ENCODE peak calls at places on chromosomes 6 and 20, in four cellular contexts. One of them, this sample, is unnamed.

GRCh38 chr6:36312854-36313627 is 23.6 kb downstream of the BNIP5 start:
- DNase-seq in HepG2: no peak
- DNase-seq in Panc1: no peak
- DNase-seq in K562: no peak
- DNase-seq in this sample: no peak

GRCh38 chr6:12577124-12577845 is 139.3 kb upstream of the PHACTR1 start:
- DNase-seq in Panc1: no peak
- DNase-seq in HepG2: no peak
- DNase-seq in K562: no peak
- DNase-seq in this sample: no peak

GRCh38 chr6:111565316-111566221 is 40.1 kb downstream of the TRAF3IP2 start:
- DNase-seq in HepG2: peak; percentile 30
- DNase-seq in K562: no peak
- DNase-seq in Panc1: no peak
- DNase-seq in this sample: no peak

GRCh38 chr20:58006346-58007316 is 221.8 kb downstream of the ANKRD60 start:
- DNase-seq in HepG2: no peak
- DNase-seq in Panc1: no peak
- DNase-seq in K562: no peak
- DNase-seq in this sample: no peak

GRCh38 chr6:21390537-21391213 is 202.9 kb upstream of the SOX4 start:
- DNase-seq in K562: no peak
- DNase-seq in HepG2: no peak
- DNase-seq in Panc1: no peak
- DNase-seq in this sample: no peak

GRCh38 chr20:32674362-32674789 is 635 bp upstream of the C20orf203 start:
- DNase-seq in K562: peak; percentile 83
- DNase-seq in HepG2: peak; percentile 64
- DNase-seq in Panc1: peak; percentile 50
- DNase-seq in this sample: peak; percentile 40

GRCh38 chr6:121651420-121651819 is 216.0 kb downstream of the GJA1 start:
- DNase-seq in Panc1: no peak
- DNase-seq in K562: no peak
- DNase-seq in HepG2: no peak
- DNase-seq in this sample: no peak

GRCh38 chr6:108755257-108756240 is 92.7 kb upstream of the ARMC2 start:
- DNase-seq in Panc1: no peak
- DNase-seq in K562: no peak
- DNase-seq in HepG2: no peak
- DNase-seq in this sample: no peak

GRCh38 chr6:44423306-44423705 is 35.8 kb downstream of the CDC5L start:
- DNase-seq in HepG2: no peak
- DNase-seq in Panc1: no peak
- DNase-seq in K562: no peak
- DNase-seq in this sample: no peak

GRCh38 chr6:169671563-169671962 is 30.3 kb downstream of the WDR27 start:
- DNase-seq in Panc1: no peak
- DNase-seq in K562: no peak
- DNase-seq in HepG2: no peak
- DNase-seq in this sample: no peak

GRCh38 chr6:67884442-67884841 is 750.6 kb upstream of the ADGRB3 start:
- DNase-seq in Panc1: no peak
- DNase-seq in K562: no peak
- DNase-seq in HepG2: no peak
- DNase-seq in this sample: no peak

GRCh38 chr6:131199568-131200272 is 64.5 kb downstream of the AKAP7 start:
- DNase-seq in HepG2: peak; percentile 63
- DNase-seq in K562: peak; percentile 11
- DNase-seq in Panc1: peak; percentile 24
- DNase-seq in this sample: peak; percentile 12

GRCh38 chr20:64179805-64180204 is 15.6 kb downstream of the MYT1 start:
- DNase-seq in K562: no peak
- DNase-seq in Panc1: no peak
- DNase-seq in HepG2: no peak
- DNase-seq in this sample: no peak

GRCh38 chr6:144497650-144498049 is 212.5 kb downstream of the UTRN start:
- DNase-seq in Panc1: no peak
- DNase-seq in K562: no peak
- DNase-seq in HepG2: no peak
- DNase-seq in this sample: no peak

GRCh38 chr6:32108094-32108627 is 977 bp downstream of the TNXB start:
- DNase-seq in Panc1: no peak
- DNase-seq in HepG2: no peak
- DNase-seq in K562: peak; percentile 66
- DNase-seq in this sample: no peak

GRCh38 chr6:154824076-154824475 is 90.9 kb downstream of the SCAF8 start:
- DNase-seq in K562: no peak
- DNase-seq in Panc1: no peak
- DNase-seq in HepG2: no peak
- DNase-seq in this sample: no peak

GRCh38 chr6:816510-817084 is 123.7 kb upstream of the EXOC2 start:
- DNase-seq in HepG2: peak; percentile 40
- DNase-seq in K562: no peak
- DNase-seq in Panc1: no peak
- DNase-seq in this sample: no peak

GRCh38 chr20:1800777-1801176 is 94.4 kb upstream of the SIRPA start:
- DNase-seq in HepG2: no peak
- DNase-seq in Panc1: no peak
- DNase-seq in K562: no peak
- DNase-seq in this sample: no peak

GRCh38 chr6:154605207-154605877 is 94.9 kb upstream of the CNKSR3 start:
- DNase-seq in Panc1: no peak
- DNase-seq in K562: no peak
- DNase-seq in HepG2: no peak
- DNase-seq in this sample: no peak

GRCh38 chr20:58576590-58576944 is 61.4 kb upstream of the APCDD1L start:
- DNase-seq in Panc1: no peak
- DNase-seq in HepG2: no peak
- DNase-seq in K562: no peak
- DNase-seq in this sample: no peak

GRCh38 chr20:2299301-2299700 is 3.5 kb downstream of the TGM3 start:
- DNase-seq in K562: no peak
- DNase-seq in Panc1: no peak
- DNase-seq in HepG2: no peak
- DNase-seq in this sample: no peak

GRCh38 chr20:37251836-37252477 is 9.7 kb downstream of the GHRH start:
- DNase-seq in Panc1: no peak
- DNase-seq in HepG2: no peak
- DNase-seq in K562: no peak
- DNase-seq in this sample: no peak

GRCh38 chr6:151285121-151285520 is 45.4 kb downstream of the AKAP12 start:
- DNase-seq in K562: no peak
- DNase-seq in HepG2: no peak
- DNase-seq in Panc1: no peak
- DNase-seq in this sample: no peak

GRCh38 chr6:4973972-4974885 is 29.6 kb downstream of the RPP40 start:
- DNase-seq in HepG2: no peak
- DNase-seq in K562: peak; percentile 33
- DNase-seq in Panc1: no peak
- DNase-seq in this sample: no peak

GRCh38 chr6:7241709-7242645 is 71.0 kb downstream of the SSR1 start:
- DNase-seq in Panc1: no peak
- DNase-seq in K562: no peak
- DNase-seq in HepG2: peak; percentile 95
- DNase-seq in this sample: no peak

GRCh38 chr6:32110632-32111031 is 1.5 kb upstream of the TNXB start:
- DNase-seq in HepG2: no peak
- DNase-seq in Panc1: no peak
- DNase-seq in K562: no peak
- DNase-seq in this sample: no peak

GRCh38 chr6:88839280-88839679 is 124.1 kb downstream of the RNGTT start:
- DNase-seq in HepG2: no peak
- DNase-seq in K562: no peak
- DNase-seq in Panc1: no peak
- DNase-seq in this sample: no peak

GRCh38 chr6:105317607-105318533 is 85.0 kb downstream of the PREP start:
- DNase-seq in HepG2: peak; percentile 8
- DNase-seq in Panc1: peak; percentile 13
- DNase-seq in K562: no peak
- DNase-seq in this sample: peak; percentile 15

GRCh38 chr20:62769346-62770071 is 26.8 kb upstream of the MRGBP start:
- DNase-seq in HepG2: no peak
- DNase-seq in Panc1: no peak
- DNase-seq in K562: no peak
- DNase-seq in this sample: no peak

GRCh38 chr6:43846556-43846955 is 76.5 kb downstream of the VEGFA start:
- DNase-seq in HepG2: no peak
- DNase-seq in Panc1: no peak
- DNase-seq in K562: no peak
- DNase-seq in this sample: no peak

GRCh38 chr6:87968435-87969278 is 79.0 kb upstream of the SPACA1 start:
- DNase-seq in K562: no peak
- DNase-seq in HepG2: no peak
- DNase-seq in Panc1: no peak
- DNase-seq in this sample: no peak

GRCh38 chr6:107523054-107523791 is 33.3 kb downstream of the SOBP start:
- DNase-seq in K562: no peak
- DNase-seq in Panc1: no peak
- DNase-seq in HepG2: no peak
- DNase-seq in this sample: no peak

GRCh38 chr6:98272061-98272460 is 562.3 kb upstream of the POU3F2 start:
- DNase-seq in HepG2: no peak
- DNase-seq in K562: no peak
- DNase-seq in Panc1: no peak
- DNase-seq in this sample: no peak

GRCh38 chr6:90940812-90941481 is 354.1 kb upstream of the MAP3K7 start:
- DNase-seq in K562: peak; percentile 25
- DNase-seq in HepG2: peak; percentile 44
- DNase-seq in Panc1: peak; percentile 36
- DNase-seq in this sample: peak; percentile 43

DNA sequence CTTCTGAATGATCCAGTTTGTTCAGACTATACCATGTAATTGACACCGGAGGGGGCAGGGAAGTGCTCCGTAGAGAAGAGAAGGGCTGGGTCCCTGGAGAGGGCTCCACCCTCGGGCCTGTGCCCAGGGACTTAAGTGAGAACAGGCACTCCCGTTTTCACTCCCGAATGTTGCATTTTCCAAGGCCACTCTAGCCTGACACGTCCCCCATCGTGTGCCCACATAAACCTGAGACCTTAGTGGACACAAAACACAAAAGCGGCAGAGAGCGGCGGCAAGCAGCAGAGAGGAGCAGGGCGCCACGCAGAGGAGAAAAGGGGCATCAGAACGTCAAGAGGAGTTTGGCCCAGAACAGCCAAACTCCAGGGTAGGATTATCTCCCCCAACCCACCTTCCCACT is 1405.1 kb downstream of the GRIK2 start:
- DNase-seq in K562: no peak
- DNase-seq in Panc1: no peak
- DNase-seq in HepG2: no peak
- DNase-seq in this sample: no peak
- TF ChIP-seq TCF7L2 in K562: no peak
- TF ChIP-seq TCF7L2 in Panc1: no peak
- TF ChIP-seq TCF7L2 in HepG2: no peak
- TF ChIP-seq TCF7L2 in this sample: no peak

GRCh38 chr6:156031516-156031915 is 575.9 kb upstream of the NOX3 start:
- DNase-seq in K562: no peak
- DNase-seq in HepG2: no peak
- DNase-seq in Panc1: no peak
- DNase-seq in this sample: no peak

GRCh38 chr6:156030053-156030452 is 574.4 kb upstream of the NOX3 start:
- DNase-seq in HepG2: no peak
- DNase-seq in K562: no peak
- DNase-seq in Panc1: no peak
- DNase-seq in this sample: no peak

GRCh38 chr6:156029296-156029985 is 573.8 kb upstream of the NOX3 start:
- DNase-seq in HepG2: no peak
- DNase-seq in Panc1: no peak
- DNase-seq in K562: no peak
- DNase-seq in this sample: no peak

GRCh38 chr6:156026543-156027268 is 571.1 kb upstream of the NOX3 start:
- DNase-seq in Panc1: no peak
- DNase-seq in K562: no peak
- DNase-seq in HepG2: no peak
- DNase-seq in this sample: no peak

DNA sequence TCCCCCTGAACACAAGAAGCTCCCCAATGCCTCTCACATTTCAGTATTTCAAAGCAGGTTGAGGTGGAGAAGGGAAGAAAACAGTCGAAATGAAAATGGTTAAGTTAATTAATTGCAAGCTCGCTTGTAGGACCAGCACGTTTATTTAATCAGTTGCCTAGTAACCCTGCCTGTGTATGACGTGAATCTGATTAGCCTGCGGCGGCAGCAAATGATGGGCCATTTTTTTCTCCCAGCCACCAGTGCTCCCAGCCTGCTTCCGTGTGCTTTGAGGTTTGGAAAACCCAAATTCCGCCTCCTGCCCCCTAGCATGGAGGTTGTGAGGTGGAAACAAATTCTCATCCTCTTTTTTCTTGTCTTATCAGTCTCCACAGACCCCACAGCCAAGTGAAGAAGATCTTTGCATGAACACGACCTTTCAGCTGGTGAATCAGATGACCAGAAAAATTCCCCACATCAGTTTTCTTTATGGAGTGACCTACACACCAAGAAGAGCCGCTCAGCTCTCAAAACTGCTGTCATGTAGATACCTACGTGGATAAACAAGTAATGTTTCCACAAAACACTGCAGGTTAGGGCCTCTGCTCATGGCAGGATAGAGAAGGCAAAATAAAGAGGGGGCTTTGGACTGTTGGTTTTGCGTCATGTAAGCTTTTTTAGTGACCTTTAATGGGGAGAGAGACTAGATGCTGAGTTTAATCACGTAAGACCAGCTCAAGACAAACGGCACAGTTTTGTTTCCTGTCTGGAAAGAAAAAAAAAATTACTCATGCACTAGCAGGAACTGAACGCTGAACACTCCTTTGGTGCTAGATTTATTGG is 572.9 kb upstream of the NOX3 start:
- DNase-seq in HepG2: no peak
- DNase-seq in Panc1: no peak
- DNase-seq in K562: no peak
- DNase-seq in this sample: no peak
- TF ChIP-seq TCF7L2 in HepG2: no peak
- TF ChIP-seq TCF7L2 in Panc1: no peak
- TF ChIP-seq TCF7L2 in K562: no peak
- TF ChIP-seq TCF7L2 in this sample: no peak

GRCh38 chr20:35453647-35454046 is 1.8 kb upstream of the CEP250 start:
- DNase-seq in HepG2: no peak
- DNase-seq in K562: no peak
- DNase-seq in Panc1: no peak
- DNase-seq in this sample: no peak

GRCh38 chr20:35447082-35447789 is 8.2 kb upstream of the CEP250 start:
- DNase-seq in K562: peak; percentile 82
- DNase-seq in HepG2: peak; percentile 92
- DNase-seq in Panc1: peak; percentile 89
- DNase-seq in this sample: peak; percentile 68

GRCh38 chr20:35454881-35455609 is at the start of gene CEP250:
- DNase-seq in K562: peak; percentile 98
- DNase-seq in HepG2: peak; percentile 98
- DNase-seq in Panc1: peak; percentile 93
- DNase-seq in this sample: peak; percentile 89

GRCh38 chr20:35448788-35449373 is 6.5 kb upstream of the CEP250 start:
- DNase-seq in K562: no peak
- DNase-seq in HepG2: peak; percentile 57
- DNase-seq in Panc1: no peak
- DNase-seq in this sample: no peak

GRCh38 chr20:35451295-35451694 is 4.1 kb upstream of the CEP250 start:
- DNase-seq in K562: no peak
- DNase-seq in HepG2: no peak
- DNase-seq in Panc1: no peak
- DNase-seq in this sample: no peak
- TF ChIP-seq TCF7L2 in K562: no peak
- TF ChIP-seq TCF7L2 in HepG2: no peak
- TF ChIP-seq TCF7L2 in Panc1: no peak
- TF ChIP-seq TCF7L2 in this sample: no peak

GRCh38 chr6:158488065-158488464 is 71.8 kb upstream of the TMEM181 start:
- DNase-seq in HepG2: no peak
- DNase-seq in K562: no peak
- DNase-seq in Panc1: peak; percentile 27
- DNase-seq in this sample: peak; percentile 63
- TF ChIP-seq TCF7L2 in HepG2: no peak
- TF ChIP-seq TCF7L2 in K562: no peak
- TF ChIP-seq TCF7L2 in Panc1: no peak
- TF ChIP-seq TCF7L2 in this sample: peak; percentile 15